ENCODE peak calls at places on chromosome 2, in nine cellular contexts. One of them, this sample, is unnamed.
A peak's percentile ranks its signal among the peaks of the same experiment; 100 is the strongest.

GRCh38 chr2:174574657-174575056 is 22.9 kb downstream of the WIPF1 start:
- DNase-seq in GM12891: no peak
- DNase-seq in sigmoid colon: peak; percentile 79
- DNase-seq in K562: no peak
- DNase-seq in GM23338: no peak
- DNase-seq in stomach: no peak
- DNase-seq in prostate gland: no peak
- DNase-seq in HCT116: no peak
- DNase-seq in transverse colon: no peak
- DNase-seq in this sample: no peak

GRCh38 chr2:106886916-106887758 is 1.2 kb upstream of the ST6GAL2 start:
- DNase-seq in GM12891: peak; percentile 1
- DNase-seq in sigmoid colon: no peak
- DNase-seq in K562: no peak
- DNase-seq in GM23338: peak; percentile 90
- DNase-seq in stomach: peak; percentile 68
- DNase-seq in prostate gland: peak; percentile 46
- DNase-seq in HCT116: no peak
- DNase-seq in transverse colon: peak; percentile 32
- DNase-seq in this sample: no peak

GRCh38 chr2:8849322-8849721 is 11.9 kb upstream of the KIDINS220 start:
- DNase-seq in GM12891: no peak
- DNase-seq in sigmoid colon: no peak
- DNase-seq in K562: no peak
- DNase-seq in GM23338: no peak
- DNase-seq in stomach: no peak
- DNase-seq in prostate gland: no peak
- DNase-seq in HCT116: no peak
- DNase-seq in transverse colon: no peak
- DNase-seq in this sample: no peak

GRCh38 chr2:95012881-95013550 is 12.5 kb upstream of the MAL start:
- DNase-seq in GM12891: peak; percentile 34
- DNase-seq in sigmoid colon: no peak
- DNase-seq in K562: no peak
- DNase-seq in GM23338: no peak
- DNase-seq in stomach: no peak
- DNase-seq in prostate gland: no peak
- DNase-seq in HCT116: no peak
- DNase-seq in transverse colon: no peak
- DNase-seq in this sample: peak; percentile 46

GRCh38 chr2:12495247-12495868 is 221.4 kb upstream of the TRIB2 start:
- DNase-seq in GM12891: no peak
- DNase-seq in sigmoid colon: no peak
- DNase-seq in K562: no peak
- DNase-seq in GM23338: no peak
- DNase-seq in stomach: no peak
- DNase-seq in prostate gland: no peak
- DNase-seq in HCT116: no peak
- DNase-seq in transverse colon: no peak
- DNase-seq in this sample: no peak

GRCh38 chr2:5666798-5667197 is 25.4 kb upstream of the SOX11 start:
- DNase-seq in GM12891: no peak
- DNase-seq in sigmoid colon: no peak
- DNase-seq in K562: no peak
- DNase-seq in GM23338: peak; percentile 29
- DNase-seq in stomach: no peak
- DNase-seq in prostate gland: no peak
- DNase-seq in HCT116: no peak
- DNase-seq in transverse colon: no peak
- DNase-seq in this sample: no peak

GRCh38 chr2:767440-767839 is 90.2 kb upstream of the TMEM18 start:
- DNase-seq in GM12891: no peak
- DNase-seq in sigmoid colon: no peak
- DNase-seq in K562: no peak
- DNase-seq in GM23338: no peak
- DNase-seq in stomach: no peak
- DNase-seq in prostate gland: no peak
- DNase-seq in HCT116: no peak
- DNase-seq in transverse colon: no peak
- DNase-seq in this sample: no peak

GRCh38 chr2:160324161-160324768 is 124.2 kb upstream of the ITGB6 start:
- DNase-seq in GM12891: no peak
- DNase-seq in sigmoid colon: peak; percentile 77
- DNase-seq in K562: peak; percentile 37
- DNase-seq in GM23338: peak; percentile 61
- DNase-seq in stomach: peak; percentile 63
- DNase-seq in prostate gland: peak; percentile 33
- DNase-seq in HCT116: peak; percentile 26
- DNase-seq in transverse colon: peak; percentile 55
- DNase-seq in this sample: no peak

GRCh38 chr2:210363261-210363660 is 48.3 kb upstream of the MYL1 start:
- DNase-seq in GM12891: no peak
- DNase-seq in sigmoid colon: no peak
- DNase-seq in K562: no peak
- DNase-seq in GM23338: peak; percentile 59
- DNase-seq in stomach: no peak
- DNase-seq in prostate gland: no peak
- DNase-seq in HCT116: no peak
- DNase-seq in transverse colon: no peak
- DNase-seq in this sample: no peak

GRCh38 chr2:7189106-7189505 is 271.9 kb downstream of the RNF144A start:
- DNase-seq in GM12891: no peak
- DNase-seq in sigmoid colon: no peak
- DNase-seq in K562: no peak
- DNase-seq in GM23338: no peak
- DNase-seq in stomach: no peak
- DNase-seq in prostate gland: no peak
- DNase-seq in HCT116: no peak
- DNase-seq in transverse colon: no peak
- DNase-seq in this sample: no peak

GRCh38 chr2:80001704-80002103 is 302.8 kb downstream of the LRRTM1 start:
- DNase-seq in GM12891: no peak
- DNase-seq in sigmoid colon: no peak
- DNase-seq in K562: no peak
- DNase-seq in GM23338: no peak
- DNase-seq in stomach: no peak
- DNase-seq in prostate gland: no peak
- DNase-seq in HCT116: no peak
- DNase-seq in transverse colon: no peak
- DNase-seq in this sample: no peak

GRCh38 chr2:15939854-15940660 is at the start of gene MYCN:
- DNase-seq in GM12891: peak; percentile 15
- DNase-seq in sigmoid colon: no peak
- DNase-seq in K562: peak; percentile 12
- DNase-seq in GM23338: peak; percentile 97
- DNase-seq in stomach: peak; percentile 69
- DNase-seq in prostate gland: peak; percentile 9
- DNase-seq in HCT116: no peak
- DNase-seq in transverse colon: peak; percentile 42
- DNase-seq in this sample: peak; percentile 11

GRCh38 chr2:133525090-133525489 is 43.2 kb downstream of the NCKAP5 start:
- DNase-seq in GM12891: no peak
- DNase-seq in sigmoid colon: no peak
- DNase-seq in K562: no peak
- DNase-seq in GM23338: no peak
- DNase-seq in stomach: no peak
- DNase-seq in prostate gland: no peak
- DNase-seq in HCT116: no peak
- DNase-seq in transverse colon: no peak
- DNase-seq in this sample: no peak

DNA sequence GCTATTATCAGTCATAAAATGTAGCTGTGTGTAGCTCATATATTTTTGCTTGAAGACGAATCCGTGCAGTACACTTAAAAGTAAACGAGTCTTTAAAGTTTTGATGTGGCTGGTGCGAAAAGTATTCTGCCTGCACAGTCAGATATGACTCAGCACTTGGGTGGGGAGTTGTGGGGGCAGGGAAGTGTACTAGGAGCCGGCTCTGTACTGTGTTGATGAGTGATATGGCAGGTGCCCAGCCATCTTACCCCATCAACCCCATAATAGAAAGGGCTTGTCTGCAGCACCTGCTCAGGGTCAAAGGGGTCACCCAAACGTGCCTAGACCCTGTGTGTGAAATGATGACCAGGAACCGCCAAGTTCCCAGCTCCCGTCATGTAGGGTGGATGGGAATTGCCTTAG is 47.8 kb downstream of the BCL2L11 start:
- DNase-seq in GM12891: peak; percentile 34
- DNase-seq in sigmoid colon: no peak
- DNase-seq in K562: peak; percentile 87
- DNase-seq in GM23338: no peak
- DNase-seq in stomach: peak; percentile 67
- DNase-seq in prostate gland: no peak
- DNase-seq in HCT116: peak; percentile 48
- DNase-seq in transverse colon: peak; percentile 57
- DNase-seq in this sample: no peak
- TF ChIP-seq POLR2AphosphoS5 in GM12891: no peak
- TF ChIP-seq POLR2AphosphoS5 in sigmoid colon: peak; percentile 11
- TF ChIP-seq POLR2AphosphoS5 in K562: peak; percentile 66
- TF ChIP-seq POLR2AphosphoS5 in GM23338: no peak
- TF ChIP-seq POLR2AphosphoS5 in stomach: no peak
- TF ChIP-seq POLR2AphosphoS5 in prostate gland: no peak
- TF ChIP-seq POLR2AphosphoS5 in HCT116: peak; percentile 56
- TF ChIP-seq POLR2AphosphoS5 in transverse colon: no peak
- TF ChIP-seq POLR2AphosphoS5 in this sample: no peak

GRCh38 chr2:175837046-175837445 is 165.0 kb downstream of the LNPK start:
- DNase-seq in GM12891: no peak
- DNase-seq in sigmoid colon: no peak
- DNase-seq in K562: no peak
- DNase-seq in GM23338: no peak
- DNase-seq in stomach: no peak
- DNase-seq in prostate gland: no peak
- DNase-seq in HCT116: no peak
- DNase-seq in transverse colon: no peak
- DNase-seq in this sample: no peak
- TF ChIP-seq POLR2AphosphoS5 in GM12891: no peak
- TF ChIP-seq POLR2AphosphoS5 in sigmoid colon: peak; percentile 68
- TF ChIP-seq POLR2AphosphoS5 in K562: no peak
- TF ChIP-seq POLR2AphosphoS5 in GM23338: no peak
- TF ChIP-seq POLR2AphosphoS5 in stomach: no peak
- TF ChIP-seq POLR2AphosphoS5 in prostate gland: no peak
- TF ChIP-seq POLR2AphosphoS5 in HCT116: no peak
- TF ChIP-seq POLR2AphosphoS5 in transverse colon: peak; percentile 40
- TF ChIP-seq POLR2AphosphoS5 in this sample: no peak

GRCh38 chr2:233831861-233832260 is 22.5 kb downstream of the HJURP start:
- DNase-seq in GM12891: no peak
- DNase-seq in sigmoid colon: peak; percentile 14
- DNase-seq in K562: no peak
- DNase-seq in GM23338: no peak
- DNase-seq in stomach: no peak
- DNase-seq in prostate gland: no peak
- DNase-seq in HCT116: no peak
- DNase-seq in transverse colon: peak; percentile 2
- DNase-seq in this sample: no peak

GRCh38 chr2:233834378-233834777 is 20.0 kb downstream of the HJURP start:
- DNase-seq in GM12891: no peak
- DNase-seq in sigmoid colon: no peak
- DNase-seq in K562: no peak
- DNase-seq in GM23338: no peak
- DNase-seq in stomach: no peak
- DNase-seq in prostate gland: no peak
- DNase-seq in HCT116: no peak
- DNase-seq in transverse colon: no peak
- DNase-seq in this sample: no peak

GRCh38 chr2:233831011-233831721 is 23.2 kb downstream of the HJURP start:
- DNase-seq in GM12891: no peak
- DNase-seq in sigmoid colon: peak; percentile 55
- DNase-seq in K562: no peak
- DNase-seq in GM23338: no peak
- DNase-seq in stomach: peak; percentile 24
- DNase-seq in prostate gland: no peak
- DNase-seq in HCT116: no peak
- DNase-seq in transverse colon: no peak
- DNase-seq in this sample: no peak

GRCh38 chr2:233832414-233832813 is 21.9 kb downstream of the HJURP start:
- DNase-seq in GM12891: no peak
- DNase-seq in sigmoid colon: peak; percentile 24
- DNase-seq in K562: no peak
- DNase-seq in GM23338: no peak
- DNase-seq in stomach: no peak
- DNase-seq in prostate gland: no peak
- DNase-seq in HCT116: no peak
- DNase-seq in transverse colon: no peak
- DNase-seq in this sample: no peak

DNA sequence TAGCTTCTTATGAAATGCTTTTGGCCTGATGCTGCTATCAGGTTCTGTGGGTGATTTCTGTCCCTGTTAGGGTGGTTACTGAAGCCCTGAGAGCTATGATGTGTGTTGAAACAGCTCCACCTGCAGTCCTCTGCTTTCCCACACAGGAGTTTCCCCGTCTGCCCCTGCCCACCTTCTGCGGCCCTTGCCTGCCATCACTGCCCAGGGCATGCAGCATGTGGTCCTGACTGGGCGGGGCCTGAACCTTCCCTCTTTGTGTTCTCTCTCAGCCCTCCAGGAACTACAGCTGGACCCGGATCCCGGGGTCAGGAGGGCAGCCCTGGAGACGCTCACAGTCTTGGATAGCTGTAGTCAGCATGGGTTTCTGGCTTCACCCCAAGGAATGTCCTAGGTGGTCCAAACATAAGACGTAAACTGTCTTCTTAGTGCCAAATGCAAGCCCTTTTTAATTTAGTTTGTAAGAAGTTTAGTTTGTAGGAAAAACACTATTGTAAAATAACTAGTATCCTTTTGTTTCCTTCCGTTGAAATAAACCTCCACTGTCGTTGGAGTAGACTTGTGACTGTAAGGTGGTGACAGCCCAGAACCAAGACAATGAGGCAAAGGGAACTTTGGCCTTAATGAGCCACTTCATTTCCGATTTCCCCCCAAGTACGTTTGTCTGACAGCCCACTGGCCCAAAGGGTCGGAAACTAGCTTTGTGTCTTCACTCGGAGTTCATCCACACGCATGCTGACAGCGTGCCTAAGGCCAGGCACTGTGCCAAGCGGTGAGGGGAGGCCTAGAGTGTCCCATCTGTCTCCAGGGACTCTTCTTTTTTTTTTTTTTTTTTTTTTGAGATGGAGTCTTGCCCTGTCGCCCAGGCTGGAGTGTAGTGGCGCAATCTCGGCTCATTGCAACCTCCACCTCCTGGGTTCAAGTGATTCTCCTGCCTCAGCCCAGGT is 21.2 kb downstream of the HJURP start:
- DNase-seq in GM12891: no peak
- DNase-seq in sigmoid colon: peak; percentile 61
- DNase-seq in K562: no peak
- DNase-seq in GM23338: peak; percentile 87
- DNase-seq in stomach: peak; percentile 30
- DNase-seq in prostate gland: no peak
- DNase-seq in HCT116: peak; percentile 7
- DNase-seq in transverse colon: peak; percentile 18
- DNase-seq in this sample: no peak
- TF ChIP-seq POLR2AphosphoS5 in GM12891: no peak
- TF ChIP-seq POLR2AphosphoS5 in sigmoid colon: no peak
- TF ChIP-seq POLR2AphosphoS5 in K562: no peak
- TF ChIP-seq POLR2AphosphoS5 in GM23338: peak; percentile 31
- TF ChIP-seq POLR2AphosphoS5 in stomach: no peak
- TF ChIP-seq POLR2AphosphoS5 in prostate gland: no peak
- TF ChIP-seq POLR2AphosphoS5 in HCT116: peak; percentile 11
- TF ChIP-seq POLR2AphosphoS5 in transverse colon: no peak
- TF ChIP-seq POLR2AphosphoS5 in this sample: no peak

GRCh38 chr2:168456526-168457176 is 579 bp downstream of the CERS6 start:
- DNase-seq in GM12891: peak; percentile 11
- DNase-seq in sigmoid colon: peak; percentile 66
- DNase-seq in K562: peak; percentile 64
- DNase-seq in GM23338: peak; percentile 67
- DNase-seq in stomach: peak; percentile 49
- DNase-seq in prostate gland: peak; percentile 47
- DNase-seq in HCT116: no peak
- DNase-seq in transverse colon: peak; percentile 45
- DNase-seq in this sample: peak; percentile 23
- TF ChIP-seq POLR2AphosphoS5 in GM12891: no peak
- TF ChIP-seq POLR2AphosphoS5 in sigmoid colon: no peak
- TF ChIP-seq POLR2AphosphoS5 in K562: no peak
- TF ChIP-seq POLR2AphosphoS5 in GM23338: no peak
- TF ChIP-seq POLR2AphosphoS5 in stomach: no peak
- TF ChIP-seq POLR2AphosphoS5 in prostate gland: no peak
- TF ChIP-seq POLR2AphosphoS5 in HCT116: no peak
- TF ChIP-seq POLR2AphosphoS5 in transverse colon: peak; percentile 6
- TF ChIP-seq POLR2AphosphoS5 in this sample: no peak

This sample was measured in GM12892.